ENCODE peak calls at places on chromosome 14, in six cellular contexts. C is ovary, X is prostate gland, R is heart left ventricle, A is spleen, G is K562. Q is an unnamed sample.

GRCh38 chr14:67837011-67837624 is 17.5 kb downstream of the RAD51B start:
- DNase-seq in C (peak; percentile 42), X (peak; percentile 79), R (peak; percentile 52), A (no peak), G (peak; percentile 67), Q (no peak)

GRCh38 chr14:91609183-91609582 is 99.1 kb upstream of the PPP4R3A start:
- DNase-seq in C (no peak), X (no peak), R (no peak), A (no peak), G (no peak), Q (no peak)

GRCh38 chr14:70002589-70003240 is 123.5 kb downstream of the SMOC1 start:
- DNase-seq in C (no peak), X (no peak), R (no peak), A (no peak), G (no peak), Q (no peak)

GRCh38 chr14:38481939-38482678 is 226.2 kb upstream of the CLEC14A start:
- DNase-seq in C (no peak), X (no peak), R (no peak), A (no peak), G (no peak), Q (no peak)

GRCh38 chr14:92513966-92514843 is 624 bp downstream of the RIN3 start:
- DNase-seq in C (peak; percentile 26), X (no peak), R (no peak), A (peak; percentile 89), G (no peak), Q (no peak)

GRCh38 chr14:77033622-77034521 is 5.4 kb upstream of the IRF2BPL start:
- DNase-seq in C (peak; percentile 80), X (peak; percentile 82), R (peak; percentile 91), A (peak; percentile 96), G (no peak), Q (no peak)

GRCh38 chr14:69876848-69877306 is 2.3 kb upstream of the SMOC1 start:
- DNase-seq in C (no peak), X (no peak), R (no peak), A (no peak), G (no peak), Q (no peak)

GRCh38 chr14:47674148-47674545 is 1.3 kb downstream of the MDGA2 start:
- DNase-seq in C (no peak), X (no peak), R (no peak), A (peak; percentile 69), G (no peak), Q (no peak)

GRCh38 chr14:92524603-92525185 is 11.1 kb downstream of the RIN3 start:
- DNase-seq in C (no peak), X (no peak), R (no peak), A (no peak), G (no peak), Q (no peak)

GRCh38 chr14:69877492-69877891 is 1.7 kb upstream of the SMOC1 start:
- DNase-seq in C (no peak), X (no peak), R (no peak), A (no peak), G (peak; percentile 23), Q (no peak)

GRCh38 chr14:73739174-73739898 is 25.2 kb upstream of the PNMA1 start:
- DNase-seq in C (no peak), X (no peak), R (no peak), A (peak; percentile 73), G (no peak), Q (no peak)

GRCh38 chr14:73739899-73740685 is 25.9 kb upstream of the PNMA1 start:
- DNase-seq in C (no peak), X (no peak), R (no peak), A (peak; percentile 70), G (no peak), Q (no peak)

GRCh38 chr14:73740921-73741326 is 26.7 kb upstream of the PNMA1 start:
- DNase-seq in C (peak; percentile 78), X (peak; percentile 92), R (no peak), A (peak; percentile 80), G (peak; percentile 68), Q (no peak)

GRCh38 chr14:73738518-73739173 is 24.5 kb upstream of the PNMA1 start:
- DNase-seq in C (no peak), X (no peak), R (no peak), A (peak; percentile 70), G (no peak), Q (no peak)

DNA sequence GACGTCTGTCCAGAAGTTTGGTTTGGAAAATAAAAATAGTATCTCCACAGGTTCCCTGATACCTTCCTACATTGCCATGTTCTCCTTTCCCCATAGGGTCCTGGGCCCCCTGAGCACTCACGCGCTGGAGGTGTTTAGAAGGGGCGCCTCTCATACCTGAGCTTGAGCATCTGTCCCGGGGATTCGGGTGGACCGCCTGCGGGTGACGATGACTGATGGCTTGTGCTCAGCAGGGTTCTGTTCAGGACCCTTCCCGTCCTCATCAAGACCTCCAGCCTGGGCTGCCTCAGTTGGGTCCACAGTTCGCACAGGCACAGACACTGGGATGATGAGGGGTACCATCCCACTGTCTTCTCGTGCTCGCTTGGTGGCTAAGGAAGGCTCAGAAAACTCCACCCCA is 22.7 kb upstream of the PNMA1 start:
- DNase-seq in C (no peak), X (no peak), R (no peak), A (peak; percentile 46), G (no peak), Q (no peak)
- TF ChIP-seq POLR2A in C (no peak), X (no peak), R (no peak), A (no peak), G (no peak), Q (no peak)

DNA sequence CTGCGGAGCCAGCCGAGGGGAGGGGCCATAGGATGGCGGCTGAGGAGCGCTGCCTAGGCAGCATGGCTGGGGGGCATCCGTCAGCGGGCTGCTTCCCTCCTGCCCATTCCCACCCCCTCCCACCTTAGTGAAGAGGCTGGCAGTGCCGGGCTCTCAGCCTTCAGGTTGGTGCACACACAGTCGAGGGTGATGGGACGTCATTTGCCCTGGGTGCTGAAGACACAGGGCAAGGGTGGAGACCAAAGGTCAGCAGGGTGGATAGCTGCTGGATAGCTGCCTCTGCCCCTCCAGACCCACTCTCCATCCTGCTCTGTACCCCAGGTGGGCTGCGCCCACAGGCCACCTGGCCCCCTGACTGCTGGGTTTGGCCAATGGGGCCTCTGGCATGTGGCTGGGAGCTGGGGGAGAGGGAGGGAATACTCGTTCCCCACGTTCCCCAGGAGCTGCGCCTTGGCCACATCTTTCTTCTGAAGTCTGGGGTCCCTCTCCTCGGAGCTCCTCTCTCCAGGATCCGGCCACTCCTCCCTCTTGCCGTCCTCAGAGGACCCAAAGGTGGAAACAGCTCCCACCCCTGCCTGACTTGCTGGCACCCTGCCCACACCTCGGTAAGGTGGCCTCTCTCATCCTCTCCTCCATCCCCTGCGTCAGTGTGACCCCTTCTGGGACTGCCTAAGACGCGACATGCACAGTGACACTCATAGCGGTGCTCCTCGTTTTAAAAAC is 11.2 kb upstream of the CDC42BPB start:
- DNase-seq in C (no peak), X (no peak), R (no peak), A (peak; percentile 55), G (no peak), Q (peak; percentile 89)
- H3K27ac ChIP-seq in C (no peak overlapping the region), X (no peak overlapping the region), R (no peak overlapping the region), A (no peak overlapping the region), G (no peak overlapping the region), Q (peak overlapping the region; percentile 60)

GRCh38 chr14:61553730-61554641 is 141.3 kb upstream of the HIF1A start:
- DNase-seq in C (no peak), X (no peak), R (no peak), A (no peak), G (no peak), Q (no peak)
- TF ChIP-seq POLR2A in C (no peak), X (no peak), R (no peak), A (no peak), G (no peak), Q (no peak)

GRCh38 chr14:74840603-74841030 is 35.3 kb downstream of the PROX2 start:
- DNase-seq in C (no peak), X (no peak), R (no peak), A (no peak), G (no peak), Q (no peak)

GRCh38 chr14:74834682-74835392 is 41.1 kb downstream of the PROX2 start:
- DNase-seq in C (no peak), X (no peak), R (no peak), A (no peak), G (no peak), Q (no peak)

GRCh38 chr14:74836251-74836957 is 39.5 kb downstream of the PROX2 start:
- DNase-seq in C (no peak), X (no peak), R (no peak), A (no peak), G (no peak), Q (no peak)

GRCh38 chr14:74838141-74838540 is 37.8 kb downstream of the PROX2 start:
- DNase-seq in C (no peak), X (no peak), R (no peak), A (no peak), G (no peak), Q (no peak)

DNA sequence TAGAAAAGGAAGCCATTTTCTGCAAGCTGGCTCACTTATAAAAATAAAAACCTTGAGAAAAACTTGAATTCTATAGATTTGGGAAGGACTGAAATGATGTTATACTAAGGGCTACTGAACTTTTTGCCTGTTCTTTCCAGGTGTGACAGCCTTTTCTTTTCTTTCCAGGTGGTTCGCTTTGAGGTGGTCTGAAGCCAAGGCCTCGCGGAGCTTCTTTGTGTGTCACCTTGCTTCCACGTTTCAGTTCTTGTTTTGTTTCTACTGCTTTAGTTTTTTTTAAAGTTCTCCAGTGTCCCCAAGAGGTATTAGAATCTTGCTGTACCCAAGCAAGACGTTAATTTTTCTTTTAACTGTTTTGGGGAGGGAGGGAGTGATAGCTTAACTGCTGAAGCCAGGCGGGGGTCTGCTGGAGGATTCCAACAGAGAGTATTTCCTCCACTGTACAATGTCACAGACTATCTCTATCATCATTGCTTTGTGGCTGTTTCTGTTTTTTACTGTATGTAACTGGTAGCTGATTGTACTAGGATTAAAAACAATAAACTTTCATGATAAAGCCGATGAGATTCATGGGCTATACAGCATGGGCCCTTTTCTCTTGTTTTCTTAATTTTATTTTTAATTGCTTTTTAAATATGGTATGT is 40.2 kb downstream of the PROX2 start:
- DNase-seq in C (no peak), X (no peak), R (no peak), A (no peak), G (no peak), Q (no peak)
- H3K27ac ChIP-seq in C (no peak overlapping the region), X (no peak overlapping the region), R (no peak overlapping the region), A (peak overlapping the region; percentile 86), G (no peak overlapping the region), Q (no peak overlapping the region)

DNA sequence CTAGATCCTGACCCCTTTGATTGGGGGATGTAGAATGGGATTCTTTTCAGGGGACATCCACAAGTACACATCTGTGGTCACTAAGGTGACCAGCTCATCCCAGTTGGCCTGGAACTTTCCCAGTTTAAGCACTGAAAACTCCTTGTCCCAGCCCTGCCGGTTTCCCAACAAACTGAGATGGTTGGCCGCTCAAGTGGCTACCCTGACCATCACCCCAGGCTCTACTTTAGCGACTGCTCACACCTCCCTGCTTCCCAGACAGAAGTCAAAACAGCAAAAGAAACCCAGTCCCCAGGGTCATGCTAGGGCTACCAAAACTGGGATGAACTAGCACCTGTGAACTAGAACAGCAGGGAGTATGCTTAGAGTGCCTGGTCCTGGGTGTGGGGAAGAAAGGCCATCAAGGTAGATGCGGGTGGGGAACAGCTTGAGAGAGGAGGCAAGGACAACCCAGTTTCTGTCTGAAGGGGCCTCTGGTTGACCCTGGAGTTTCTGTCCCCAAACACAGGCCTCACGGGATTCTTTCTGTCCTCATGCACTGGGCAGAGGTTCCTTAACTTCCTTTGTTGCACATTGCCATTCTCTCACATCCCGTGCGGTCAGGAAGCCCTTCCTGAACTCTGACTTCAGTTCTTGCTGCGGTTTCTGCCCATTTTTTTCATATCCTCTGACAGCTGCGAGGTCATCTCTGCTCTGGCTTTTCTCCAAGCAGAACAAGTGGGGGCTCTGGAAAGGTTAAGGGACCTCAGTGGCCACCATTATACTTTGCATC is 1.6 kb downstream of the LTB4R start:
- DNase-seq in C (no peak), X (no peak), R (peak; percentile 63), A (peak; percentile 86), G (peak; percentile 20), Q (no peak)
- TF ChIP-seq POLR2A in C (no peak), X (no peak), R (no peak), A (no peak), G (no peak), Q (no peak)

Q was measured in esophagus muscularis mucosa.